ENCODE peak calls at places on chromosome 9, in ten cellular contexts. One of them, this sample, is unnamed.

GRCh38 chr9:121857941-121858340 is 206.5 kb downstream of the DAB2IP start:
- DNase-seq in activated CD8-positive, alpha-beta memory T cell treated with anti-CD3 and anti-CD28 coated beads for 1 hour: no peak
- DNase-seq in stimulated activated CD4-positive, alpha-beta T cell treated with anti-CD3 and anti-CD28 coated beads, Interleukin-1b, Interleukin-23, amount 100 ng/mL, for 24 hours: no peak
- DNase-seq in hypothalamus: no peak
- DNase-seq in GM04504: no peak
- DNase-seq in CD8-positive, alpha-beta T cell: no peak
- DNase-seq in activated CD4-positive, alpha-beta T cell treated with anti-CD3 and anti-CD28 coated beads, Interleukin-2, amount 50 U/mL, for 48 hours: no peak
- DNase-seq in stimulated activated naive CD4-positive, alpha-beta T cell treated with Interleukin-2 at 50 U/mL for 16 hours: no peak
- DNase-seq in T-cell: no peak
- DNase-seq in NCI-H748 treated with DMSO at 0.1 percent for 48 hours: peak; percentile 91
- DNase-seq in this sample: no peak

GRCh38 chr9:111646417-111646816 is 15.0 kb upstream of the GNG10 start:
- DNase-seq in stimulated activated naive CD4-positive, alpha-beta T cell treated with Interleukin-2 at 50 U/mL for 16 hours: no peak
- DNase-seq in CD8-positive, alpha-beta T cell: no peak
- DNase-seq in hypothalamus: no peak
- DNase-seq in activated CD4-positive, alpha-beta T cell treated with anti-CD3 and anti-CD28 coated beads, Interleukin-2, amount 50 U/mL, for 48 hours: no peak
- DNase-seq in activated CD8-positive, alpha-beta memory T cell treated with anti-CD3 and anti-CD28 coated beads for 1 hour: no peak
- DNase-seq in T-cell: no peak
- DNase-seq in stimulated activated CD4-positive, alpha-beta T cell treated with anti-CD3 and anti-CD28 coated beads, Interleukin-1b, Interleukin-23, amount 100 ng/mL, for 24 hours: no peak
- DNase-seq in NCI-H748 treated with DMSO at 0.1 percent for 48 hours: no peak
- DNase-seq in GM04504: no peak
- DNase-seq in this sample: no peak

GRCh38 chr9:504921-505821 is 290.5 kb downstream of the DOCK8 start:
- DNase-seq in activated CD4-positive, alpha-beta T cell treated with anti-CD3 and anti-CD28 coated beads, Interleukin-2, amount 50 U/mL, for 48 hours: peak; percentile 27
- DNase-seq in stimulated activated CD4-positive, alpha-beta T cell treated with anti-CD3 and anti-CD28 coated beads, Interleukin-1b, Interleukin-23, amount 100 ng/mL, for 24 hours: no peak
- DNase-seq in GM04504: no peak
- DNase-seq in CD8-positive, alpha-beta T cell: peak; percentile 3
- DNase-seq in hypothalamus: no peak
- DNase-seq in stimulated activated naive CD4-positive, alpha-beta T cell treated with Interleukin-2 at 50 U/mL for 16 hours: no peak
- DNase-seq in T-cell: no peak
- DNase-seq in activated CD8-positive, alpha-beta memory T cell treated with anti-CD3 and anti-CD28 coated beads for 1 hour: no peak
- DNase-seq in NCI-H748 treated with DMSO at 0.1 percent for 48 hours: no peak
- DNase-seq in this sample: no peak

GRCh38 chr9:38125889-38126288 is 56.9 kb upstream of the SHB start:
- DNase-seq in stimulated activated naive CD4-positive, alpha-beta T cell treated with Interleukin-2 at 50 U/mL for 16 hours: no peak
- DNase-seq in hypothalamus: no peak
- DNase-seq in T-cell: no peak
- DNase-seq in GM04504: no peak
- DNase-seq in CD8-positive, alpha-beta T cell: no peak
- DNase-seq in stimulated activated CD4-positive, alpha-beta T cell treated with anti-CD3 and anti-CD28 coated beads, Interleukin-1b, Interleukin-23, amount 100 ng/mL, for 24 hours: no peak
- DNase-seq in activated CD4-positive, alpha-beta T cell treated with anti-CD3 and anti-CD28 coated beads, Interleukin-2, amount 50 U/mL, for 48 hours: no peak
- DNase-seq in NCI-H748 treated with DMSO at 0.1 percent for 48 hours: no peak
- DNase-seq in activated CD8-positive, alpha-beta memory T cell treated with anti-CD3 and anti-CD28 coated beads for 1 hour: no peak
- DNase-seq in this sample: peak; percentile 37

GRCh38 chr9:35553670-35554543 is 51.2 kb upstream of the TESK1 start:
- DNase-seq in activated CD4-positive, alpha-beta T cell treated with anti-CD3 and anti-CD28 coated beads, Interleukin-2, amount 50 U/mL, for 48 hours: peak; percentile 24
- DNase-seq in stimulated activated naive CD4-positive, alpha-beta T cell treated with Interleukin-2 at 50 U/mL for 16 hours: no peak
- DNase-seq in activated CD8-positive, alpha-beta memory T cell treated with anti-CD3 and anti-CD28 coated beads for 1 hour: no peak
- DNase-seq in T-cell: no peak
- DNase-seq in GM04504: peak; percentile 65
- DNase-seq in NCI-H748 treated with DMSO at 0.1 percent for 48 hours: peak; percentile 52
- DNase-seq in stimulated activated CD4-positive, alpha-beta T cell treated with anti-CD3 and anti-CD28 coated beads, Interleukin-1b, Interleukin-23, amount 100 ng/mL, for 24 hours: no peak
- DNase-seq in hypothalamus: peak; percentile 72
- DNase-seq in CD8-positive, alpha-beta T cell: no peak
- DNase-seq in this sample: peak; percentile 61

GRCh38 chr9:95018099-95018927 is 291.8 kb downstream of the AOPEP start:
- DNase-seq in T-cell: no peak
- DNase-seq in CD8-positive, alpha-beta T cell: no peak
- DNase-seq in stimulated activated CD4-positive, alpha-beta T cell treated with anti-CD3 and anti-CD28 coated beads, Interleukin-1b, Interleukin-23, amount 100 ng/mL, for 24 hours: no peak
- DNase-seq in NCI-H748 treated with DMSO at 0.1 percent for 48 hours: no peak
- DNase-seq in GM04504: peak; percentile 90
- DNase-seq in activated CD4-positive, alpha-beta T cell treated with anti-CD3 and anti-CD28 coated beads, Interleukin-2, amount 50 U/mL, for 48 hours: no peak
- DNase-seq in stimulated activated naive CD4-positive, alpha-beta T cell treated with Interleukin-2 at 50 U/mL for 16 hours: no peak
- DNase-seq in hypothalamus: no peak
- DNase-seq in activated CD8-positive, alpha-beta memory T cell treated with anti-CD3 and anti-CD28 coated beads for 1 hour: no peak
- DNase-seq in this sample: no peak

GRCh38 chr9:74770508-74771261 is 117.0 kb downstream of the TRPM6 start:
- DNase-seq in activated CD4-positive, alpha-beta T cell treated with anti-CD3 and anti-CD28 coated beads, Interleukin-2, amount 50 U/mL, for 48 hours: peak; percentile 44
- DNase-seq in GM04504: no peak
- DNase-seq in T-cell: no peak
- DNase-seq in stimulated activated CD4-positive, alpha-beta T cell treated with anti-CD3 and anti-CD28 coated beads, Interleukin-1b, Interleukin-23, amount 100 ng/mL, for 24 hours: no peak
- DNase-seq in NCI-H748 treated with DMSO at 0.1 percent for 48 hours: no peak
- DNase-seq in activated CD8-positive, alpha-beta memory T cell treated with anti-CD3 and anti-CD28 coated beads for 1 hour: no peak
- DNase-seq in hypothalamus: no peak
- DNase-seq in CD8-positive, alpha-beta T cell: peak; percentile 7
- DNase-seq in stimulated activated naive CD4-positive, alpha-beta T cell treated with Interleukin-2 at 50 U/mL for 16 hours: peak; percentile 22
- DNase-seq in this sample: no peak

GRCh38 chr9:69762527-69762926 is 2.7 kb upstream of the PTAR1 start:
- DNase-seq in GM04504: no peak
- DNase-seq in T-cell: no peak
- DNase-seq in hypothalamus: no peak
- DNase-seq in activated CD4-positive, alpha-beta T cell treated with anti-CD3 and anti-CD28 coated beads, Interleukin-2, amount 50 U/mL, for 48 hours: no peak
- DNase-seq in activated CD8-positive, alpha-beta memory T cell treated with anti-CD3 and anti-CD28 coated beads for 1 hour: no peak
- DNase-seq in NCI-H748 treated with DMSO at 0.1 percent for 48 hours: no peak
- DNase-seq in stimulated activated naive CD4-positive, alpha-beta T cell treated with Interleukin-2 at 50 U/mL for 16 hours: no peak
- DNase-seq in stimulated activated CD4-positive, alpha-beta T cell treated with anti-CD3 and anti-CD28 coated beads, Interleukin-1b, Interleukin-23, amount 100 ng/mL, for 24 hours: no peak
- DNase-seq in CD8-positive, alpha-beta T cell: no peak
- DNase-seq in this sample: no peak

GRCh38 chr9:117250610-117251215 is 164.1 kb downstream of the ASTN2 start:
- DNase-seq in NCI-H748 treated with DMSO at 0.1 percent for 48 hours: no peak
- DNase-seq in T-cell: no peak
- DNase-seq in CD8-positive, alpha-beta T cell: no peak
- DNase-seq in GM04504: no peak
- DNase-seq in activated CD4-positive, alpha-beta T cell treated with anti-CD3 and anti-CD28 coated beads, Interleukin-2, amount 50 U/mL, for 48 hours: no peak
- DNase-seq in activated CD8-positive, alpha-beta memory T cell treated with anti-CD3 and anti-CD28 coated beads for 1 hour: no peak
- DNase-seq in hypothalamus: no peak
- DNase-seq in stimulated activated naive CD4-positive, alpha-beta T cell treated with Interleukin-2 at 50 U/mL for 16 hours: no peak
- DNase-seq in stimulated activated CD4-positive, alpha-beta T cell treated with anti-CD3 and anti-CD28 coated beads, Interleukin-1b, Interleukin-23, amount 100 ng/mL, for 24 hours: no peak
- DNase-seq in this sample: no peak

GRCh38 chr9:6715755-6716643 is 41.8 kb upstream of the KDM4C start:
- DNase-seq in NCI-H748 treated with DMSO at 0.1 percent for 48 hours: no peak
- DNase-seq in activated CD8-positive, alpha-beta memory T cell treated with anti-CD3 and anti-CD28 coated beads for 1 hour: peak; percentile 21
- DNase-seq in GM04504: no peak
- DNase-seq in stimulated activated naive CD4-positive, alpha-beta T cell treated with Interleukin-2 at 50 U/mL for 16 hours: peak; percentile 59
- DNase-seq in stimulated activated CD4-positive, alpha-beta T cell treated with anti-CD3 and anti-CD28 coated beads, Interleukin-1b, Interleukin-23, amount 100 ng/mL, for 24 hours: peak; percentile 42
- DNase-seq in CD8-positive, alpha-beta T cell: peak; percentile 59
- DNase-seq in T-cell: peak; percentile 43
- DNase-seq in hypothalamus: peak; percentile 20
- DNase-seq in activated CD4-positive, alpha-beta T cell treated with anti-CD3 and anti-CD28 coated beads, Interleukin-2, amount 50 U/mL, for 48 hours: peak; percentile 75
- DNase-seq in this sample: peak; percentile 89

GRCh38 chr9:95090871-95091573 is 226.5 kb downstream of the FANCC start:
- DNase-seq in T-cell: no peak
- DNase-seq in activated CD4-positive, alpha-beta T cell treated with anti-CD3 and anti-CD28 coated beads, Interleukin-2, amount 50 U/mL, for 48 hours: no peak
- DNase-seq in GM04504: no peak
- DNase-seq in CD8-positive, alpha-beta T cell: no peak
- DNase-seq in stimulated activated naive CD4-positive, alpha-beta T cell treated with Interleukin-2 at 50 U/mL for 16 hours: no peak
- DNase-seq in hypothalamus: no peak
- DNase-seq in NCI-H748 treated with DMSO at 0.1 percent for 48 hours: no peak
- DNase-seq in stimulated activated CD4-positive, alpha-beta T cell treated with anti-CD3 and anti-CD28 coated beads, Interleukin-1b, Interleukin-23, amount 100 ng/mL, for 24 hours: no peak
- DNase-seq in activated CD8-positive, alpha-beta memory T cell treated with anti-CD3 and anti-CD28 coated beads for 1 hour: no peak
- DNase-seq in this sample: no peak

GRCh38 chr9:71098801-71099200 is 22.6 kb downstream of the TRPM3 start:
- DNase-seq in stimulated activated naive CD4-positive, alpha-beta T cell treated with Interleukin-2 at 50 U/mL for 16 hours: no peak
- DNase-seq in NCI-H748 treated with DMSO at 0.1 percent for 48 hours: no peak
- DNase-seq in T-cell: no peak
- DNase-seq in activated CD8-positive, alpha-beta memory T cell treated with anti-CD3 and anti-CD28 coated beads for 1 hour: no peak
- DNase-seq in CD8-positive, alpha-beta T cell: no peak
- DNase-seq in stimulated activated CD4-positive, alpha-beta T cell treated with anti-CD3 and anti-CD28 coated beads, Interleukin-1b, Interleukin-23, amount 100 ng/mL, for 24 hours: no peak
- DNase-seq in activated CD4-positive, alpha-beta T cell treated with anti-CD3 and anti-CD28 coated beads, Interleukin-2, amount 50 U/mL, for 48 hours: no peak
- DNase-seq in hypothalamus: no peak
- DNase-seq in GM04504: no peak
- DNase-seq in this sample: no peak

GRCh38 chr9:34072868-34073590 is 24.3 kb upstream of the UBAP2 start:
- DNase-seq in hypothalamus: no peak
- DNase-seq in NCI-H748 treated with DMSO at 0.1 percent for 48 hours: no peak
- DNase-seq in activated CD8-positive, alpha-beta memory T cell treated with anti-CD3 and anti-CD28 coated beads for 1 hour: no peak
- DNase-seq in stimulated activated CD4-positive, alpha-beta T cell treated with anti-CD3 and anti-CD28 coated beads, Interleukin-1b, Interleukin-23, amount 100 ng/mL, for 24 hours: no peak
- DNase-seq in CD8-positive, alpha-beta T cell: no peak
- DNase-seq in stimulated activated naive CD4-positive, alpha-beta T cell treated with Interleukin-2 at 50 U/mL for 16 hours: no peak
- DNase-seq in activated CD4-positive, alpha-beta T cell treated with anti-CD3 and anti-CD28 coated beads, Interleukin-2, amount 50 U/mL, for 48 hours: no peak
- DNase-seq in T-cell: no peak
- DNase-seq in GM04504: peak; percentile 66
- DNase-seq in this sample: no peak

GRCh38 chr9:83708515-83709158 is 879 bp upstream of the UBQLN1 start:
- DNase-seq in activated CD4-positive, alpha-beta T cell treated with anti-CD3 and anti-CD28 coated beads, Interleukin-2, amount 50 U/mL, for 48 hours: peak; percentile 52
- DNase-seq in activated CD8-positive, alpha-beta memory T cell treated with anti-CD3 and anti-CD28 coated beads for 1 hour: no peak
- DNase-seq in T-cell: peak; percentile 37
- DNase-seq in hypothalamus: peak; percentile 74
- DNase-seq in NCI-H748 treated with DMSO at 0.1 percent for 48 hours: peak; percentile 56
- DNase-seq in stimulated activated naive CD4-positive, alpha-beta T cell treated with Interleukin-2 at 50 U/mL for 16 hours: peak; percentile 38
- DNase-seq in CD8-positive, alpha-beta T cell: peak; percentile 36
- DNase-seq in stimulated activated CD4-positive, alpha-beta T cell treated with anti-CD3 and anti-CD28 coated beads, Interleukin-1b, Interleukin-23, amount 100 ng/mL, for 24 hours: peak; percentile 4
- DNase-seq in GM04504: peak; percentile 29
- DNase-seq in this sample: peak; percentile 97

GRCh38 chr9:94933429-94933828 is 206.9 kb downstream of the AOPEP start:
- DNase-seq in NCI-H748 treated with DMSO at 0.1 percent for 48 hours: no peak
- DNase-seq in activated CD4-positive, alpha-beta T cell treated with anti-CD3 and anti-CD28 coated beads, Interleukin-2, amount 50 U/mL, for 48 hours: no peak
- DNase-seq in stimulated activated CD4-positive, alpha-beta T cell treated with anti-CD3 and anti-CD28 coated beads, Interleukin-1b, Interleukin-23, amount 100 ng/mL, for 24 hours: no peak
- DNase-seq in T-cell: no peak
- DNase-seq in GM04504: no peak
- DNase-seq in stimulated activated naive CD4-positive, alpha-beta T cell treated with Interleukin-2 at 50 U/mL for 16 hours: no peak
- DNase-seq in hypothalamus: no peak
- DNase-seq in activated CD8-positive, alpha-beta memory T cell treated with anti-CD3 and anti-CD28 coated beads for 1 hour: no peak
- DNase-seq in CD8-positive, alpha-beta T cell: no peak
- DNase-seq in this sample: no peak

GRCh38 chr9:109542922-109543321 is 44.8 kb upstream of the PTPN3 start:
- DNase-seq in activated CD4-positive, alpha-beta T cell treated with anti-CD3 and anti-CD28 coated beads, Interleukin-2, amount 50 U/mL, for 48 hours: no peak
- DNase-seq in hypothalamus: no peak
- DNase-seq in T-cell: no peak
- DNase-seq in NCI-H748 treated with DMSO at 0.1 percent for 48 hours: no peak
- DNase-seq in stimulated activated naive CD4-positive, alpha-beta T cell treated with Interleukin-2 at 50 U/mL for 16 hours: no peak
- DNase-seq in stimulated activated CD4-positive, alpha-beta T cell treated with anti-CD3 and anti-CD28 coated beads, Interleukin-1b, Interleukin-23, amount 100 ng/mL, for 24 hours: no peak
- DNase-seq in activated CD8-positive, alpha-beta memory T cell treated with anti-CD3 and anti-CD28 coated beads for 1 hour: no peak
- DNase-seq in GM04504: no peak
- DNase-seq in CD8-positive, alpha-beta T cell: no peak
- DNase-seq in this sample: no peak